ENCODE peak calls at places on chromosomes 3 and 15, in nine cellular contexts. T, F, N, Q, E, W, Y, P and S are unnamed samples.

GRCh38 chr3:25870452-25870851 is 80.6 kb downstream of the OXSM start:
- DNase-seq in T (peak), F (peak), N (no peak), Q (no peak), E (peak), W (no peak), Y (no peak), P (no peak), S (no peak)

GRCh38 chr15:63551400-63551799 is 45.8 kb upstream of the FBXL22 start:
- DNase-seq in T (peak), F (no peak), N (no peak), Q (no peak), E (peak), W (no peak), Y (peak), P (no peak), S (peak)

GRCh38 chr3:71421820-71422566 is 161.5 kb downstream of the FOXP1 start:
- DNase-seq in T (no peak), F (no peak), N (no peak), Q (no peak), E (no peak), W (peak), Y (no peak), P (no peak), S (no peak)

GRCh38 chr3:133038731-133039398 is 674 bp downstream of the TMEM108 start:
- DNase-seq in T (no peak), F (no peak), N (peak), Q (peak), E (peak), W (no peak), Y (peak), P (no peak), S (no peak)

GRCh38 chr15:68075764-68076385 is 21.8 kb downstream of the PIAS1 start:
- DNase-seq in T (no peak), F (no peak), N (no peak), Q (no peak), E (no peak), W (no peak), Y (no peak), P (no peak), S (no peak)

GRCh38 chr15:77020348-77021087 is 25.6 kb downstream of the PSTPIP1 start:
- DNase-seq in T (no peak), F (no peak), N (no peak), Q (peak), E (no peak), W (no peak), Y (no peak), P (no peak), S (no peak)

GRCh38 chr3:10166213-10166604 is 1.5 kb downstream of the IRAK2 start:
- DNase-seq in T (no peak), F (no peak), N (no peak), Q (no peak), E (no peak), W (no peak), Y (no peak), P (no peak), S (no peak)

GRCh38 chr15:43930079-43930478 is 103.3 kb downstream of the WDR76 start:
- DNase-seq in T (no peak), F (no peak), N (no peak), Q (no peak), E (peak), W (no peak), Y (peak), P (peak), S (no peak)

GRCh38 chr3:37753428-37753827 is 108.3 kb upstream of the CTDSPL start:
- DNase-seq in T (no peak), F (no peak), N (no peak), Q (no peak), E (no peak), W (no peak), Y (no peak), P (no peak), S (no peak)

GRCh38 chr15:46636220-46636619 is 1001.4 kb downstream of the SQOR start:
- DNase-seq in T (peak), F (peak), N (no peak), Q (no peak), E (no peak), W (no peak), Y (no peak), P (peak), S (no peak)

GRCh38 chr3:154244644-154245043 is 79.6 kb downstream of the DHX36 start:
- DNase-seq in T (peak), F (peak), N (no peak), Q (no peak), E (peak), W (no peak), Y (peak), P (no peak), S (no peak)

GRCh38 chr15:51299187-51300015 is 39.0 kb downstream of the CYP19A1 start:
- DNase-seq in T (no peak), F (no peak), N (no peak), Q (no peak), E (no peak), W (no peak), Y (no peak), P (no peak), S (no peak)

GRCh38 chr3:14663396-14663795 is 11.5 kb upstream of the C3orf20 start:
- DNase-seq in T (no peak), F (no peak), N (no peak), Q (no peak), E (no peak), W (no peak), Y (no peak), P (no peak), S (no peak)

GRCh38 chr15:41937568-41937923 is 34.8 kb downstream of the EHD4 start:
- DNase-seq in T (no peak), F (no peak), N (no peak), Q (no peak), E (no peak), W (no peak), Y (no peak), P (no peak), S (no peak)

GRCh38 chr3:195182470-195182795 is 88.5 kb downstream of the XXYLT1 start:
- DNase-seq in T (peak), F (no peak), N (no peak), Q (no peak), E (peak), W (no peak), Y (peak), P (peak), S (no peak)

GRCh38 chr3:46571684-46572083 is 5.6 kb upstream of the LRRC2 start:
- DNase-seq in T (no peak), F (no peak), N (no peak), Q (no peak), E (no peak), W (no peak), Y (no peak), P (no peak), S (no peak)

GRCh38 chr3:138213373-138214085 is 26.4 kb downstream of the ARMC8 start:
- DNase-seq in T (no peak), F (no peak), N (no peak), Q (peak), E (peak), W (no peak), Y (no peak), P (no peak), S (no peak)

GRCh38 chr3:9932843-9933560 is 632 bp upstream of the CRELD1 start:
- DNase-seq in T (peak), F (peak), N (peak), Q (peak), E (peak), W (peak), Y (peak), P (no peak), S (no peak)

GRCh38 chr15:64464271-64465005 is 4.1 kb downstream of the ZNF609 start:
- DNase-seq in T (no peak), F (no peak), N (no peak), Q (no peak), E (no peak), W (no peak), Y (peak), P (no peak), S (no peak)

GRCh38 chr15:87582169-87582568 is 674.4 kb downstream of the NTRK3 start:
- DNase-seq in T (no peak), F (no peak), N (no peak), Q (no peak), E (no peak), W (no peak), Y (no peak), P (no peak), S (no peak)

GRCh38 chr3:181711325-181712135 is at the start of gene SOX2:
- DNase-seq in T (no peak), F (no peak), N (peak), Q (peak), E (no peak), W (no peak), Y (peak), P (no peak), S (no peak)

GRCh38 chr15:66594344-66594743 is 28.5 kb upstream of the LCTL start:
- DNase-seq in T (no peak), F (no peak), N (no peak), Q (no peak), E (no peak), W (no peak), Y (no peak), P (no peak), S (no peak)

GRCh38 chr15:34987182-34987488 is 952 bp downstream of the ZNF770 start:
- DNase-seq in T (no peak), F (peak), N (no peak), Q (peak), E (no peak), W (no peak), Y (no peak), P (no peak), S (no peak)

GRCh38 chr3:150365132-150365604 is 42.9 kb upstream of the TSC22D2 start:
- DNase-seq in T (peak), F (peak), N (no peak), Q (no peak), E (peak), W (no peak), Y (peak), P (no peak), S (no peak)

GRCh38 chr3:39090922-39091321 is 16.5 kb downstream of the GORASP1 start:
- DNase-seq in T (peak), F (no peak), N (no peak), Q (no peak), E (no peak), W (no peak), Y (no peak), P (no peak), S (no peak)

GRCh38 chr3:180447156-180447555 is 154.8 kb upstream of the TTC14 start:
- DNase-seq in T (no peak), F (no peak), N (no peak), Q (no peak), E (peak), W (no peak), Y (no peak), P (peak), S (no peak)

GRCh38 chr15:84762840-84763572 is 14.6 kb downstream of the ZNF592 start:
- DNase-seq in T (no peak), F (no peak), N (no peak), Q (no peak), E (no peak), W (no peak), Y (no peak), P (no peak), S (no peak)

GRCh38 chr3:19725000-19725399 is 209.0 kb downstream of the EFHB start:
- DNase-seq in T (no peak), F (no peak), N (no peak), Q (no peak), E (no peak), W (no peak), Y (no peak), P (no peak), S (no peak)

GRCh38 chr3:14369675-14370669 is 32.4 kb upstream of the SLC6A6 start:
- DNase-seq in T (no peak), F (no peak), N (no peak), Q (no peak), E (no peak), W (no peak), Y (no peak), P (no peak), S (no peak)

GRCh38 chr3:10753964-10754363 is 62.1 kb upstream of the SLC6A11 start:
- DNase-seq in T (peak), F (peak), N (no peak), Q (no peak), E (peak), W (no peak), Y (peak), P (no peak), S (no peak)